ENCODE peak calls at places on chromosome 4, in eight cellular contexts. B, J, Z, X, L, E, A and H are unnamed samples.

GRCh38 chr4:53161475-53162423 is 204.1 kb downstream of the SCFD2 start:
- DNase-seq in L (no peak), J (no peak), B (no peak), A (no peak), E (peak), Z (no peak), X (no peak), H (no peak)

GRCh38 chr4:158934996-158935669 is 166.3 kb downstream of the FNIP2 start:
- DNase-seq in A (no peak), B (no peak), J (no peak), Z (no peak), X (no peak), L (peak), E (peak), H (no peak)

GRCh38 chr4:1403591-1404572 is 2.4 kb downstream of the NKX1-1 start:
- DNase-seq in E (peak), B (no peak), A (no peak), L (no peak), X (peak), Z (no peak), J (no peak), H (peak)

GRCh38 chr4:152392079-152392478 is 143.8 kb downstream of the FBXW7 start:
- DNase-seq in Z (no peak), A (no peak), L (no peak), B (no peak), E (no peak), J (no peak), X (no peak), H (no peak)

GRCh38 chr4:74503580-74503979 is 58.6 kb downstream of the AREG start:
- DNase-seq in E (peak), X (peak), Z (no peak), B (no peak), A (no peak), L (no peak), J (no peak), H (no peak)

GRCh38 chr4:65453398-65453797 is 216.9 kb downstream of the EPHA5 start:
- DNase-seq in X (no peak), E (no peak), B (no peak), Z (no peak), J (no peak), L (no peak), A (no peak), H (no peak)

GRCh38 chr4:22962186-22962786 is 269.5 kb downstream of the GBA3 start:
- DNase-seq in B (no peak), Z (no peak), J (no peak), A (peak), X (peak), E (peak), L (peak), H (no peak)

GRCh38 chr4:41077628-41078027 is 136.7 kb downstream of the APBB2 start:
- DNase-seq in B (no peak), L (no peak), A (no peak), J (no peak), Z (no peak), X (no peak), E (no peak), H (no peak)

GRCh38 chr4:6118201-6118600 is 82.1 kb downstream of the JAKMIP1 start:
- DNase-seq in A (no peak), B (no peak), L (no peak), Z (no peak), X (no peak), J (no peak), E (no peak), H (no peak)

GRCh38 chr4:100095729-100096595 is 94.3 kb downstream of the DDIT4L start:
- DNase-seq in E (peak), X (peak), B (peak), J (peak), A (peak), Z (peak), L (peak), H (no peak)

GRCh38 chr4:10296730-10297129 is 160.5 kb downstream of the ZNF518B start:
- DNase-seq in J (no peak), X (no peak), B (no peak), E (peak), Z (no peak), A (no peak), L (peak), H (no peak)

GRCh38 chr4:74331252-74331651 is 23.0 kb downstream of the EPGN start:
- DNase-seq in B (no peak), L (no peak), J (no peak), X (no peak), A (no peak), E (no peak), Z (no peak), H (no peak)